ENCODE peak calls at places on chromosomes 7 and 10, in ten cellular contexts. U is fibroblast of pulmonary artery; K is stimulated activated CD8-positive, alpha-beta memory T cell treated with anti-CD3 and anti-CD28 coated beads, Interleukin-4, amount 100 ng/mL, for 24 hours; B is hippocampal formation; S is A172; H is NCI-H526; L is immature natural killer cell; Z is HCEC 1CT; N is mesothelial cell of epicardium; M is Ammon's horn. Y is an unnamed sample.

GRCh38 chr10:56606202-56606601 is 245.1 kb upstream of the ZWINT start:
- DNase-seq in S (no peak), N (no peak), B (no peak), M (no peak), U (no peak), K (no peak), H (no peak), L (no peak), Z (no peak), Y (no peak)

GRCh38 chr7:102814025-102814471 is 65.2 kb downstream of the FAM185A start:
- DNase-seq in N (no peak), S (peak; percentile 44), M (no peak), L (no peak), B (no peak), U (peak; percentile 74), K (no peak), H (no peak), Z (peak; percentile 84), Y (no peak)

GRCh38 chr7:96679886-96680285 is 29.8 kb downstream of the SEM1 start:
- DNase-seq in M (no peak), S (no peak), B (no peak), K (no peak), Z (no peak), N (no peak), U (no peak), H (no peak), L (no peak), Y (no peak)

GRCh38 chr7:155918720-155919399 is 106.6 kb upstream of the SHH start:
- DNase-seq in S (peak; percentile 90), B (no peak), N (no peak), L (no peak), K (no peak), Z (no peak), H (no peak), M (no peak), U (peak; percentile 82), Y (no peak)

GRCh38 chr10:80202934-80203834 is 2.2 kb downstream of the ANXA11 start:
- DNase-seq in B (no peak), M (peak; percentile 35), H (peak; percentile 34), S (peak; percentile 94), Z (peak; percentile 67), U (peak; percentile 91), L (peak; percentile 62), K (peak; percentile 45), N (no peak), Y (peak; percentile 85)

GRCh38 chr7:106723398-106723797 is 62.4 kb upstream of the CCDC71L start:
- DNase-seq in Z (no peak), U (no peak), K (no peak), L (no peak), M (no peak), B (no peak), H (no peak), S (no peak), N (no peak), Y (no peak)

GRCh38 chr10:6052247-6053221 is 9.6 kb downstream of the IL2RA start:
- DNase-seq in N (no peak), S (no peak), K (peak; percentile 67), L (peak; percentile 81), B (no peak), M (peak; percentile 35), H (no peak), Z (no peak), U (no peak), Y (peak; percentile 76)

GRCh38 chr7:24496031-24496430 is 77.2 kb upstream of the PALS2 start:
- DNase-seq in L (no peak), N (no peak), M (no peak), B (no peak), Z (no peak), K (no peak), S (no peak), H (no peak), U (no peak), Y (no peak)

GRCh38 chr10:77332256-77332655 is 305.4 kb downstream of the KCNMA1 start:
- DNase-seq in M (peak; percentile 68), K (no peak), N (no peak), B (no peak), S (no peak), H (no peak), L (no peak), U (no peak), Z (no peak), Y (no peak)

GRCh38 chr7:118349604-118350003 is 125.1 kb downstream of the ANKRD7 start:
- DNase-seq in U (no peak), M (no peak), S (no peak), B (no peak), K (no peak), N (no peak), Z (no peak), L (no peak), H (no peak), Y (no peak)

GRCh38 chr10:12235116-12235694 is 39.2 kb downstream of the CDC123 start:
- DNase-seq in N (no peak), M (no peak), Z (no peak), H (no peak), U (no peak), B (no peak), S (no peak), K (no peak), L (no peak), Y (no peak)